ENCODE peak calls at places on chromosomes 3 and 15, in six cellular contexts. J is endothelial cell of umbilical vein, C is GM23248, N is astrocyte, X is SK-N-SH, U is IMR-90. M is an unnamed sample.
A peak's percentile ranks its signal among the peaks of the same experiment; 100 is the strongest.

GRCh38 chr3:33099109-33099645 is 2.2 kb upstream of the GLB1 start:
- DNase-seq in X (no peak), U (no peak), C (no peak), N (no peak), J (no peak), M (no peak)

GRCh38 chr15:96354731-96355560 is 24.4 kb downstream of the NR2F2 start:
- DNase-seq in N (peak; percentile 88), U (peak; percentile 90), X (no peak), J (peak; percentile 85), C (peak; percentile 92), M (peak; percentile 89)

GRCh38 chr3:66153961-66154923 is 66.6 kb upstream of the SLC25A26 start:
- DNase-seq in N (peak; percentile 15), U (peak; percentile 35), J (no peak), C (peak; percentile 69), X (peak; percentile 45), M (peak; percentile 37)

GRCh38 chr3:58059349-58060321 is 51.4 kb downstream of the FLNB start:
- DNase-seq in X (no peak), C (peak; percentile 94), N (peak; percentile 92), U (peak; percentile 99), J (peak; percentile 74), M (peak; percentile 91)

GRCh38 chr3:126464997-126465396 is 10.7 kb downstream of the ZXDC start:
- DNase-seq in C (no peak), X (no peak), N (no peak), J (no peak), U (no peak), M (no peak)

GRCh38 chr3:114464548-114464947 is 170.7 kb downstream of the TIGIT start:
- DNase-seq in U (no peak), J (no peak), C (no peak), N (no peak), X (no peak), M (no peak)

GRCh38 chr15:78174398-78174797 is 25.2 kb downstream of the IDH3A start:
- DNase-seq in C (no peak), N (no peak), U (no peak), J (no peak), X (no peak), M (no peak)

GRCh38 chr3:72152551-72153476 is 367.9 kb upstream of the PROK2 start:
- DNase-seq in C (peak; percentile 85), U (peak; percentile 69), J (peak; percentile 77), N (peak; percentile 72), X (peak; percentile 73), M (peak; percentile 88)

GRCh38 chr15:80584561-80584964 is 110.5 kb upstream of the ABHD17C start:
- DNase-seq in J (no peak), C (no peak), N (no peak), X (no peak), U (no peak), M (no peak)

GRCh38 chr3:52117537-52117936 is 36.7 kb downstream of the POC1A start:
- DNase-seq in N (no peak), U (no peak), J (no peak), X (no peak), C (no peak), M (no peak)
- H3K4me1 ChIP-seq in N (peaks cover 5% of the 10 kb centered on the region), U (no peaks in the 10 kb centered on the region), J (peaks cover 11% of the 10 kb centered on the region), X (no peaks in the 10 kb centered on the region), C (peaks cover 7% of the 10 kb centered on the region), M (no peaks in the 10 kb centered on the region)

GRCh38 chr3:115709135-115709534 is 85.8 kb downstream of the GAP43 start:
- DNase-seq in X (peak; percentile 19), N (no peak), C (no peak), U (no peak), J (no peak), M (no peak)
- H3K36me3 ChIP-seq in X (no peaks in the 10 kb centered on the region), N (no peaks in the 10 kb centered on the region), C (no peaks in the 10 kb centered on the region), U (no peaks in the 10 kb centered on the region), J (no peaks in the 10 kb centered on the region), M (no peaks in the 10 kb centered on the region)

GRCh38 chr15:31266712-31267111 is 59.9 kb upstream of the KLF13 start:
- DNase-seq in N (no peak), J (no peak), C (no peak), U (no peak), X (no peak), M (no peak)
- H2AFZ ChIP-seq in N (no peak overlapping the region), J (no peak overlapping the region), C (no peak overlapping the region), U (no peak overlapping the region), X (no peak overlapping the region), M (no peak overlapping the region)

DNA sequence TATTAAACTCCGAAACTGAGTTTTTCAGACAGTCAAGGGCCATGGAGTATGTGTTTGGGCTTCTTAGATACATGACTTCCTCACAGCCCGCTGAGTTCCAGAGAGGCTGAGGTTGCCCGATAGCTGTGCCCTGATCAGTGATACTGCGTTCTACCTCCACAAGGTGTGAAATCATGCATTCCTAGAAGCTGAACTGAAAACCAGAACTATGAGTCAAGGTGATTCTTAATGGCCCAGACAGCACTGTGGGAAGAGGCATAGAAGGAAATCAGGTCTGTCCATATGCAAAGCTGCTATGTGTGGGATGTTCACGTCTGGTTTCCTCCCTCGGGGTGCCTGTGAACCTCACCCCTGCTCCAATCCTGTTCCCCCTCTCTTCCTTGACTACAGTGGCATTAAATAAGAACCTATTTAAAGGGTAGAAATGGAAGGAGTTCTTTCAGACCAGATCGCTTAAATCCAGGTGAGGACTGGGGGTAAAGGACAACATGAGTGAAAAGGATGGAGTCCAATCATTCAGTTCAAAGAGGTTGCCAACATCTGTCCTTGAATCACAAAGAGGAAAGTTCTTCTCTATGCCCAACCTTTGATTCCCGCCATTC is 74.3 kb downstream of the MYO1E start:
- DNase-seq in N (peak; percentile 57), C (peak; percentile 33), J (no peak), X (no peak), U (peak; percentile 20), M (no peak)
- H3K4me1 ChIP-seq in N (peaks cover 58% of the 10 kb centered on the region), C (peaks cover 81% of the 10 kb centered on the region), J (peaks cover 51% of the 10 kb centered on the region), X (peaks cover 48% of the 10 kb centered on the region), U (peaks cover 30% of the 10 kb centered on the region), M (peaks cover 29% of the 10 kb centered on the region)

GRCh38 chr3:8767667-8768363 is 1.6 kb downstream of the OXTR start:
- DNase-seq in U (no peak), J (peak; percentile 28), X (peak; percentile 26), N (peak; percentile 32), C (peak; percentile 56), M (peak; percentile 11)
- H3K36me3 ChIP-seq in U (no peaks in the 10 kb centered on the region), J (no peaks in the 10 kb centered on the region), X (no peaks in the 10 kb centered on the region), N (peaks cover 16% of the 10 kb centered on the region), C (peaks cover 8% of the 10 kb centered on the region), M (peaks cover 3% of the 10 kb centered on the region)

DNA sequence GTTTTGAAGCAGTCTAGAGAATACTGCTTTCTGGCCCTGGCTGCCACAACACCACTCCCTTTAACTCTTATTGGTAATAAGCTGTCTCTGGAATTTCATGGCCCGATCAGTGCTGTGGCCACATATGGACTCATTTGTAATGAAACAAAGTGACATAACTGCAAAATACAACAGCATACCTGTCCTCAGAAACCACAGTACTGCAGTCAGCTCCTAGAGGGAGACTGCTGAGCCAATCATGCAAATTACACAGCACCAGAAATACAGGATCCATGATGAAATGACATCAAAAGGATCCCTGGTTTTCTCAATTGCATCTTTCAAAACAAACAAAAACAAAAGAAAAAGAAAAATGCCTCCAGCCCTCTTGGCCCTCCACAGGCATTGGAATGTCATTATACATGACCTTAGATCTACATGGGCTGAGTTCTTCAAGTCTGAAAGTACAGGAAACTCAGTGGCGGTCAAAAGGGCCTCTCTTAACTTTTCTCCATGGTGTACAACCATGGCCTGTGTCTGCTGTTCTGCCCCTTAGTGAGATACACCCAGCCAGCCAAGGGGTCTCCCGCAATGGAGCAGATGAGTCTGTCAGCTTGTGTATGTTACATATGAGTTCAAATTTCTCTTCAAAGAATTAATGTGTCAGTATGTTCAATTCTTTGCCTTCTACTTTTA is 24.9 kb upstream of the KBTBD12 start:
- DNase-seq in J (no peak), C (peak; percentile 32), N (peak; percentile 37), X (no peak), U (no peak), M (no peak)
- H2AFZ ChIP-seq in J (no peak overlapping the region), C (no peak overlapping the region), N (no peak overlapping the region), X (no peak overlapping the region), U (no peak overlapping the region), M (no peak overlapping the region)

GRCh38 chr3:149215474-149215873 is 6.2 kb downstream of the CP start:
- DNase-seq in C (no peak), N (peak; percentile 31), U (no peak), J (peak; percentile 35), X (no peak), M (peak; percentile 65)

GRCh38 chr3:149217347-149217746 is 4.3 kb downstream of the CP start:
- DNase-seq in N (no peak), J (no peak), C (no peak), X (no peak), U (no peak), M (no peak)

GRCh38 chr3:149212386-149212785 is 9.2 kb downstream of the CP start:
- DNase-seq in J (no peak), X (no peak), U (no peak), C (no peak), N (no peak), M (no peak)

GRCh38 chr3:149214702-149215101 is 6.9 kb downstream of the CP start:
- DNase-seq in J (no peak), C (no peak), X (no peak), U (no peak), N (no peak), M (no peak)

DNA sequence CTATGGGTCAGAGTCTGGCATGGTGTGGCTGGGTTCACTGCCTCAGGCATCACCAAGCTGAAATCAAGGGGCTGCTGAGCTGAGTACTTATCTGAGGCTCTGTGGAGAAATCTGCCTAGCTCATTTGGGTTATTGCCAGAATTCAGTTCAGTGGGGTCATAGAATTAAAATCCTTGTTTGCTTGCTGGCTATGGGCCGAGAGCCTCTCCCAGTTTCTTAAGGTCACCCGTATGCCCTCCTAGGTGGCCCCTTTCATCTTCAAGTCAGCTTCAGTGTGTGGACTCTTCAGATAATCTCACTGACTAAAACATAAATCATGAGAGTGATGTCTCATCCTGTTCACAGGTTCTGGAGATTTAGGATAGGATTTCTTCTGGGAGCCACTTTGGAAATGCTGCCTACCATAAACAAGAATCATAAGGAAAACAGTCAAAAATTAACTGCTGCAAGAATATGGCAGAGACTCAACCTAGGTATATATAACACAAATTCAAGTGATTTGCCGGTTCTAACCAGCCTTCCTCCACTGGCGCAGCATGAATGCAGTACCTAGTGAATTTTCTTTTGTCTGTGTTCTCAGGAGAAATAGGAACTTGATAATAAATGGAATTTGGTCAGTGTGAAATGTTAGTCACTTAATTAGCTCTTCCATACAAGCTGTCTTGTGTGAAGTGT is 5.3 kb downstream of the CP start:
- DNase-seq in J (peak; percentile 27), X (peak; percentile 39), C (peak; percentile 7), N (peak; percentile 7), U (no peak), M (peak; percentile 14)
- H3K4me1 ChIP-seq in J (peaks cover 15% of the 10 kb centered on the region), X (no peaks in the 10 kb centered on the region), C (no peaks in the 10 kb centered on the region), N (no peaks in the 10 kb centered on the region), U (peaks cover 2% of the 10 kb centered on the region), M (no peaks in the 10 kb centered on the region)

DNA sequence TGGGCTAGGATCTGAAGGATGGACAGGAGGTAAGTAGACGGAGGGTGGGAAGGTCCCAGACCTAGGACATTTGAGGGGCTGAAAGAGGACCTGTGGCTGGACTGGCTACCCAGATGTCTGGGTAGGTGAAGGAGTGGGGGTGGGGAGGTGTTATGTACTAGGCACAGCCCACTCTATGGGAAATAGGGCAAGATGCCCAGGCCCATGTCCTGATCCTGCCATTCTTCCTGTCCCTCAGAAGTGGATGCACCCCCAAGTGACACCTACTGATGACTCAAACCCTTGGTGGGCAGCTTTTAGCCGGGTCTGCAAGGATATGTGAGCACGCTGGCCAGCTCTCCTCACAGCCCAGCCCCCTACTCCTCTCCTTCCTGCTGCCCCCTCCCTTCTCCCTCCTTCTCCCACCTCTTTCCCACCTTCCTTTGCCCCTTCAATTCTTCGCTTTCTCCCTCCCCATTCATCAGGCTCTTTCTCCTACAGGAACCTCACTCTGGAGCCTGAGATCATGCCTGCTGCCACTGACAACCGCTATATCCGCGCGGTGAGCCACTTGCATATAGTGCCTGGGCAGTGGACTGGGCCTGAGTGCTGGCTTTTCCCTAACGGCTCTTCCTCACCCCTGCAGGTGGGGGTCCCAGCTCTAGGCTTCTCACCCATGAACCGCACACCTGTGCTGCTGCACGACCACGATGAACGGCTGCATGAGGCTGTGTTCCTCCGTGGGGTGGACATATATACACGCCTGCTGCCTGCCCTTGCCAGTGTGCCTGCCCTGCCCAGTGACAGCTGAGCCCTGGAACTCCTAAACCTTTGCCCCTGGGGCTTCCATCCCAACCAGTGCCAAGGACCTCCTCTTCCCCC is 5.2 kb downstream of the ACY1 start:
- DNase-seq in C (no peak), X (no peak), N (no peak), U (no peak), J (no peak), M (no peak)
- H3K36me3 ChIP-seq in C (peaks cover 10% of the 10 kb centered on the region), X (peaks cover 10% of the 10 kb centered on the region), N (peaks cover 9% of the 10 kb centered on the region), U (peaks cover 19% of the 10 kb centered on the region), J (peaks cover 10% of the 10 kb centered on the region), M (peaks cover 10% of the 10 kb centered on the region)

M was measured in fibroblast of lung.